ENCODE peak calls at places on chromosomes 4 and X, in eight cellular contexts. One of them, this sample, is unnamed.
A peak's percentile ranks its signal among the peaks of the same experiment; 100 is the strongest.

GRCh38 chr4:13168326-13168725 is 315.8 kb downstream of the RAB28 start:
- DNase-seq in ascending aorta: no peak
- DNase-seq in sigmoid colon: no peak
- DNase-seq in adrenal gland: no peak
- DNase-seq in mammary epithelial cell: no peak
- DNase-seq in Peyer's patch: no peak
- DNase-seq in CD4-positive, alpha-beta T cell: no peak
- DNase-seq in K562: no peak
- DNase-seq in this sample: no peak

GRCh38 chr4:127965803-127966175 is 583 bp downstream of the ABHD18 start:
- DNase-seq in ascending aorta: no peak
- DNase-seq in sigmoid colon: peak; percentile 76
- DNase-seq in adrenal gland: peak; percentile 57
- DNase-seq in mammary epithelial cell: peak; percentile 58
- DNase-seq in Peyer's patch: peak; percentile 63
- DNase-seq in CD4-positive, alpha-beta T cell: peak; percentile 59
- DNase-seq in K562: peak; percentile 49
- DNase-seq in this sample: no peak

GRCh38 chrX:79630033-79631009 is 263.2 kb upstream of the ITM2A start:
- DNase-seq in ascending aorta: no peak
- DNase-seq in sigmoid colon: no peak
- DNase-seq in adrenal gland: no peak
- DNase-seq in mammary epithelial cell: no peak
- DNase-seq in Peyer's patch: no peak
- DNase-seq in CD4-positive, alpha-beta T cell: no peak
- DNase-seq in K562: no peak
- DNase-seq in this sample: no peak

GRCh38 chrX:20362268-20363002 is 95.7 kb upstream of the RPS6KA3 start:
- DNase-seq in ascending aorta: no peak
- DNase-seq in sigmoid colon: no peak
- DNase-seq in adrenal gland: no peak
- DNase-seq in mammary epithelial cell: no peak
- DNase-seq in Peyer's patch: no peak
- DNase-seq in CD4-positive, alpha-beta T cell: no peak
- DNase-seq in K562: no peak
- DNase-seq in this sample: no peak

GRCh38 chr4:20832821-20833220 is 132.6 kb downstream of the PACRGL start:
- DNase-seq in ascending aorta: no peak
- DNase-seq in sigmoid colon: no peak
- DNase-seq in adrenal gland: no peak
- DNase-seq in mammary epithelial cell: peak; percentile 29
- DNase-seq in Peyer's patch: no peak
- DNase-seq in CD4-positive, alpha-beta T cell: no peak
- DNase-seq in K562: no peak
- DNase-seq in this sample: no peak

GRCh38 chr4:179272282-179272681 is 1830.0 kb upstream of the AGA start:
- DNase-seq in ascending aorta: no peak
- DNase-seq in sigmoid colon: no peak
- DNase-seq in adrenal gland: no peak
- DNase-seq in mammary epithelial cell: no peak
- DNase-seq in Peyer's patch: no peak
- DNase-seq in CD4-positive, alpha-beta T cell: no peak
- DNase-seq in K562: no peak
- DNase-seq in this sample: no peak

GRCh38 chr4:177400030-177400429 is 42.2 kb downstream of the AGA start:
- DNase-seq in ascending aorta: no peak
- DNase-seq in sigmoid colon: no peak
- DNase-seq in adrenal gland: no peak
- DNase-seq in mammary epithelial cell: no peak
- DNase-seq in Peyer's patch: no peak
- DNase-seq in CD4-positive, alpha-beta T cell: no peak
- DNase-seq in K562: no peak
- DNase-seq in this sample: no peak

GRCh38 chrX:119206203-119206602 is 29.9 kb upstream of the PGRMC1 start:
- DNase-seq in ascending aorta: no peak
- DNase-seq in sigmoid colon: no peak
- DNase-seq in adrenal gland: no peak
- DNase-seq in mammary epithelial cell: no peak
- DNase-seq in Peyer's patch: no peak
- DNase-seq in CD4-positive, alpha-beta T cell: no peak
- DNase-seq in K562: no peak
- DNase-seq in this sample: no peak

GRCh38 chr4:63526251-63526650 is 883.0 kb downstream of the TECRL start:
- DNase-seq in ascending aorta: no peak
- DNase-seq in sigmoid colon: no peak
- DNase-seq in adrenal gland: no peak
- DNase-seq in mammary epithelial cell: no peak
- DNase-seq in Peyer's patch: no peak
- DNase-seq in CD4-positive, alpha-beta T cell: no peak
- DNase-seq in K562: no peak
- DNase-seq in this sample: no peak

GRCh38 chrX:9144643-9145290 is 110.8 kb upstream of the FAM9B start:
- DNase-seq in ascending aorta: no peak
- DNase-seq in sigmoid colon: no peak
- DNase-seq in adrenal gland: no peak
- DNase-seq in mammary epithelial cell: no peak
- DNase-seq in Peyer's patch: no peak
- DNase-seq in CD4-positive, alpha-beta T cell: no peak
- DNase-seq in K562: no peak
- DNase-seq in this sample: no peak

GRCh38 chr4:129545599-129546278 is 449.8 kb downstream of the C4orf33 start:
- DNase-seq in ascending aorta: no peak
- DNase-seq in sigmoid colon: peak; percentile 91
- DNase-seq in adrenal gland: peak; percentile 73
- DNase-seq in mammary epithelial cell: peak; percentile 29
- DNase-seq in Peyer's patch: no peak
- DNase-seq in CD4-positive, alpha-beta T cell: no peak
- DNase-seq in K562: no peak
- DNase-seq in this sample: no peak

GRCh38 chr4:15042529-15043167 is 40.4 kb downstream of the CPEB2 start:
- DNase-seq in ascending aorta: no peak
- DNase-seq in sigmoid colon: no peak
- DNase-seq in adrenal gland: no peak
- DNase-seq in mammary epithelial cell: peak; percentile 32
- DNase-seq in Peyer's patch: no peak
- DNase-seq in CD4-positive, alpha-beta T cell: no peak
- DNase-seq in K562: no peak
- DNase-seq in this sample: no peak

GRCh38 chrX:15617111-15617510 is 16.4 kb upstream of the ACE2 start:
- DNase-seq in ascending aorta: no peak
- DNase-seq in sigmoid colon: no peak
- DNase-seq in adrenal gland: no peak
- DNase-seq in mammary epithelial cell: peak; percentile 11
- DNase-seq in Peyer's patch: no peak
- DNase-seq in CD4-positive, alpha-beta T cell: no peak
- DNase-seq in K562: no peak
- DNase-seq in this sample: no peak

GRCh38 chr4:94828882-94829281 is 71.1 kb downstream of the BMPR1B start:
- DNase-seq in ascending aorta: no peak
- DNase-seq in sigmoid colon: no peak
- DNase-seq in adrenal gland: no peak
- DNase-seq in mammary epithelial cell: peak; percentile 59
- DNase-seq in Peyer's patch: no peak
- DNase-seq in CD4-positive, alpha-beta T cell: no peak
- DNase-seq in K562: no peak
- DNase-seq in this sample: no peak

GRCh38 chr4:132934901-132935300 is 214.2 kb upstream of the PCDH10 start:
- DNase-seq in ascending aorta: no peak
- DNase-seq in sigmoid colon: no peak
- DNase-seq in adrenal gland: no peak
- DNase-seq in mammary epithelial cell: no peak
- DNase-seq in Peyer's patch: no peak
- DNase-seq in CD4-positive, alpha-beta T cell: no peak
- DNase-seq in K562: no peak
- DNase-seq in this sample: no peak

GRCh38 chrX:103797691-103798090 is 21.1 kb downstream of the PLP1 start:
- DNase-seq in ascending aorta: no peak
- DNase-seq in sigmoid colon: no peak
- DNase-seq in adrenal gland: no peak
- DNase-seq in mammary epithelial cell: peak; percentile 12
- DNase-seq in Peyer's patch: no peak
- DNase-seq in CD4-positive, alpha-beta T cell: no peak
- DNase-seq in K562: no peak
- DNase-seq in this sample: no peak

GRCh38 chr4:79645942-79646341 is 237.9 kb upstream of the GK2 start:
- DNase-seq in ascending aorta: no peak
- DNase-seq in sigmoid colon: no peak
- DNase-seq in adrenal gland: no peak
- DNase-seq in mammary epithelial cell: no peak
- DNase-seq in Peyer's patch: no peak
- DNase-seq in CD4-positive, alpha-beta T cell: no peak
- DNase-seq in K562: no peak
- DNase-seq in this sample: no peak

GRCh38 chr4:10747186-10747585 is 62.6 kb upstream of the CLNK start:
- DNase-seq in ascending aorta: no peak
- DNase-seq in sigmoid colon: no peak
- DNase-seq in adrenal gland: no peak
- DNase-seq in mammary epithelial cell: no peak
- DNase-seq in Peyer's patch: no peak
- DNase-seq in CD4-positive, alpha-beta T cell: no peak
- DNase-seq in K562: no peak
- DNase-seq in this sample: no peak

GRCh38 chr4:99323761-99324160 is 2.6 kb upstream of the ADH1B start:
- DNase-seq in ascending aorta: no peak
- DNase-seq in sigmoid colon: peak; percentile 81
- DNase-seq in adrenal gland: no peak
- DNase-seq in mammary epithelial cell: no peak
- DNase-seq in Peyer's patch: no peak
- DNase-seq in CD4-positive, alpha-beta T cell: no peak
- DNase-seq in K562: no peak
- DNase-seq in this sample: no peak

GRCh38 chr4:26008737-26009136 is 94.7 kb downstream of the SMIM20 start:
- DNase-seq in ascending aorta: no peak
- DNase-seq in sigmoid colon: no peak
- DNase-seq in adrenal gland: no peak
- DNase-seq in mammary epithelial cell: no peak
- DNase-seq in Peyer's patch: no peak
- DNase-seq in CD4-positive, alpha-beta T cell: no peak
- DNase-seq in K562: no peak
- DNase-seq in this sample: no peak

GRCh38 chr4:87228561-87228860 is 8.1 kb upstream of the KLHL8 start:
- DNase-seq in ascending aorta: no peak
- DNase-seq in sigmoid colon: no peak
- DNase-seq in adrenal gland: no peak
- DNase-seq in mammary epithelial cell: no peak
- DNase-seq in Peyer's patch: no peak
- DNase-seq in CD4-positive, alpha-beta T cell: no peak
- DNase-seq in K562: no peak
- DNase-seq in this sample: no peak

GRCh38 chrX:38879631-38880220 is 78.5 kb downstream of the MID1IP1 start:
- DNase-seq in ascending aorta: no peak
- DNase-seq in sigmoid colon: peak; percentile 66
- DNase-seq in adrenal gland: no peak
- DNase-seq in mammary epithelial cell: peak; percentile 51
- DNase-seq in Peyer's patch: peak; percentile 54
- DNase-seq in CD4-positive, alpha-beta T cell: no peak
- DNase-seq in K562: no peak
- DNase-seq in this sample: no peak
- H3K27ac ChIP-seq in ascending aorta: no peak overlapping the region
- H3K27ac ChIP-seq in sigmoid colon: no peak overlapping the region
- H3K27ac ChIP-seq in adrenal gland: no peak overlapping the region
- H3K27ac ChIP-seq in mammary epithelial cell: no peak overlapping the region
- H3K27ac ChIP-seq in Peyer's patch: no peak overlapping the region
- H3K27ac ChIP-seq in CD4-positive, alpha-beta T cell: no peak overlapping the region
- H3K27ac ChIP-seq in K562: no peak overlapping the region
- H3K27ac ChIP-seq in this sample: peak overlapping the region; percentile 70

GRCh38 chrX:31200430-31200829 is 128.6 kb upstream of the FTHL17 start:
- DNase-seq in ascending aorta: no peak
- DNase-seq in sigmoid colon: no peak
- DNase-seq in adrenal gland: no peak
- DNase-seq in mammary epithelial cell: no peak
- DNase-seq in Peyer's patch: no peak
- DNase-seq in CD4-positive, alpha-beta T cell: no peak
- DNase-seq in K562: no peak
- DNase-seq in this sample: no peak
- TF ChIP-seq CTCF in ascending aorta: no peak
- TF ChIP-seq CTCF in sigmoid colon: no peak
- TF ChIP-seq CTCF in adrenal gland: no peak
- TF ChIP-seq CTCF in mammary epithelial cell: no peak
- TF ChIP-seq CTCF in Peyer's patch: no peak
- TF ChIP-seq CTCF in CD4-positive, alpha-beta T cell: no peak
- TF ChIP-seq CTCF in K562: no peak
- TF ChIP-seq CTCF in this sample: no peak

DNA sequence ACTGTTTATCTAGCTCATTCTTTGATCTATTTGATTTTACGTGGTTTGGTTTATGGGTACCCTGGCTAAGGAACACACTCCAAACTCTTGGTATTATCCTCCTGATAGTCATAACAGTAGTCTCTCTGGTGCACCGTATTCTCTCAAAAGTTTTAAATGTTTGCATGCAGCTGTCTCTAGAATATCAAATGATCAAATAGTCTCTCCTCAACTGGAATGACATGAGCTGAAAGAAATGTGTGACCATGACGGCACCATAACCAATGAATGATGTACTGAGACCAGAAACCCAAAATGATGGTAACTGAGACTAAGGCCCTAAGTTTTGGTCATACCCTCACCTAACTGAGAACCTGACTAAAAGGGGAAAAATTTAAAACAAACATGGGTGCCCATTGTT is 319.4 kb downstream of the SLC7A11 start:
- DNase-seq in ascending aorta: no peak
- DNase-seq in sigmoid colon: no peak
- DNase-seq in adrenal gland: no peak
- DNase-seq in mammary epithelial cell: no peak
- DNase-seq in Peyer's patch: no peak
- DNase-seq in CD4-positive, alpha-beta T cell: no peak
- DNase-seq in K562: no peak
- DNase-seq in this sample: no peak
- H3K27ac ChIP-seq in ascending aorta: no peak overlapping the region
- H3K27ac ChIP-seq in sigmoid colon: no peak overlapping the region
- H3K27ac ChIP-seq in adrenal gland: no peak overlapping the region
- H3K27ac ChIP-seq in mammary epithelial cell: no peak overlapping the region
- H3K27ac ChIP-seq in Peyer's patch: no peak overlapping the region
- H3K27ac ChIP-seq in CD4-positive, alpha-beta T cell: no peak overlapping the region
- H3K27ac ChIP-seq in K562: no peak overlapping the region
- H3K27ac ChIP-seq in this sample: no peak overlapping the region

DNA sequence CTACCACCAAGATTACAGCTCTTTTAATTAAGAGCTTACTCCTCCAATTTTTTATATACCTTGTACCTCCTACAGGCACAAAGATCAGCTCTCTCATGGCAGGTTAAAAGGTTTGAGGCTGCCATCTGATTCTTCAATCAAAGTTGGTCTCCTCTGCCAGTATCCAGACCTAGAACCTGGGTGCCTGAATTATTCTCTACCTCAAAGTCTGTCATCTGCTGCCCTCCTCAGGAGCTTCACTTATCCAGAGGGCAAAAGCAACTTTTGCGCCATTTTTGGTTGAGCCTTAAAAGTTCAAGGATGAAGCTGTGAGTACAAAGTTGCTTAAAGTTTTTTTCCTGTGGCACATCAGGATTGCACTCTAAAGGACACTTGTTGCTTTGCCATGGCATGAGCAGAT is 343.7 kb upstream of the PPP1R2C start:
- DNase-seq in ascending aorta: no peak
- DNase-seq in sigmoid colon: no peak
- DNase-seq in adrenal gland: peak; percentile 29
- DNase-seq in mammary epithelial cell: peak; percentile 9
- DNase-seq in Peyer's patch: no peak
- DNase-seq in CD4-positive, alpha-beta T cell: no peak
- DNase-seq in K562: no peak
- DNase-seq in this sample: no peak
- TF ChIP-seq CTCF in ascending aorta: no peak
- TF ChIP-seq CTCF in sigmoid colon: no peak
- TF ChIP-seq CTCF in adrenal gland: peak; percentile 28
- TF ChIP-seq CTCF in mammary epithelial cell: peak; percentile 50
- TF ChIP-seq CTCF in Peyer's patch: no peak
- TF ChIP-seq CTCF in CD4-positive, alpha-beta T cell: no peak
- TF ChIP-seq CTCF in K562: no peak
- TF ChIP-seq CTCF in this sample: no peak

GRCh38 chr4:184472540-184473264 is 1.6 kb downstream of the IRF2 start:
- DNase-seq in ascending aorta: peak; percentile 42
- DNase-seq in sigmoid colon: peak; percentile 88
- DNase-seq in adrenal gland: peak; percentile 85
- DNase-seq in mammary epithelial cell: peak; percentile 70
- DNase-seq in Peyer's patch: peak; percentile 62
- DNase-seq in CD4-positive, alpha-beta T cell: no peak
- DNase-seq in K562: peak; percentile 76
- DNase-seq in this sample: peak; percentile 30
- H3K27ac ChIP-seq in ascending aorta: peak overlapping the region; percentile 93
- H3K27ac ChIP-seq in sigmoid colon: peak overlapping the region; percentile 96
- H3K27ac ChIP-seq in adrenal gland: peak overlapping the region; percentile 96
- H3K27ac ChIP-seq in mammary epithelial cell: peak overlapping the region; percentile 96
- H3K27ac ChIP-seq in Peyer's patch: peak overlapping the region; percentile 95
- H3K27ac ChIP-seq in CD4-positive, alpha-beta T cell: peak overlapping the region; percentile 72
- H3K27ac ChIP-seq in K562: peak overlapping the region; percentile 93
- H3K27ac ChIP-seq in this sample: peak overlapping the region; percentile 97

This sample was measured in esophagus squamous epithelium.